ENCODE peak calls at places on chromosomes 1 and 21, in ten cellular contexts. J is naive thymus-derived CD4-positive, alpha-beta T cell; E is IMR-90; Q is right lobe of liver; I is lower lobe of right lung; A is GM23338; Y is heart right ventricle; B is heart left ventricle; S is upper lobe of left lung; P is left lung. W is an unnamed sample. For H3K36me3 and H3K4me1, the result is how much of the 10 kb centered on the place peaks cover.

GRCh38 chr1:225757927-225758460 is 19.6 kb upstream of the SRP9 start:
- ATAC-seq in J (no peak), A (no peak), S (no peak), Y (no peak), E (no peak), I (no peak), B (no peak), Q (no peak), P (no peak), W (no peak)

GRCh38 chr1:36540056-36540455 is 57.3 kb upstream of the CSF3R start:
- ATAC-seq in S (no peak), I (no peak), E (no peak), P (no peak), A (no peak), B (no peak), J (no peak), Y (no peak), Q (no peak), W (no peak)

GRCh38 chr1:225454067-225454618 is 26.3 kb upstream of the LBR start:
- ATAC-seq in B (no peak), E (peak), A (no peak), I (no peak), S (no peak), J (no peak), P (peak), Y (peak), Q (peak), W (no peak)

GRCh38 chr1:199909137-199909536 is 118.4 kb upstream of the NR5A2 start:
- ATAC-seq in E (no peak), I (no peak), Y (no peak), B (no peak), P (no peak), A (no peak), J (no peak), S (no peak), Q (no peak), W (no peak)

GRCh38 chr1:224513383-224513782 is 78.8 kb upstream of the WDR26 start:
- ATAC-seq in E (no peak), S (no peak), J (no peak), I (no peak), Q (peak), A (peak), P (no peak), Y (no peak), B (no peak), W (no peak)

GRCh38 chr1:204524986-204525385 is 8.8 kb downstream of the MDM4 start:
- ATAC-seq in Y (no peak), B (no peak), A (no peak), E (no peak), S (no peak), P (peak), Q (no peak), J (no peak), I (no peak), W (no peak)

GRCh38 chr1:1875932-1876331 is 15.0 kb downstream of the GNB1 start:
- ATAC-seq in S (no peak), J (no peak), Q (no peak), I (no peak), E (no peak), A (no peak), Y (no peak), P (no peak), B (no peak), W (no peak)

GRCh38 chr1:235885654-235886238 is 19.0 kb upstream of the LYST start:
- ATAC-seq in S (no peak), Q (no peak), A (no peak), Y (no peak), P (no peak), E (no peak), J (no peak), I (no peak), B (no peak), W (no peak)

GRCh38 chr1:227541796-227542152 is 21.6 kb upstream of the ZNF678 start:
- ATAC-seq in E (peak), J (no peak), B (peak), P (peak), Y (peak), S (peak), A (peak), Q (no peak), I (peak), W (peak)

GRCh38 chr1:78383923-78384322 is 106.9 kb upstream of the PTGFR start:
- ATAC-seq in J (no peak), E (no peak), I (peak), Y (no peak), A (no peak), Q (peak), P (peak), B (no peak), S (no peak), W (no peak)

GRCh38 chr1:110255388-110255787 is 45.3 kb downstream of the KCNC4 start:
- ATAC-seq in A (peak), B (peak), Y (peak), S (no peak), E (no peak), J (no peak), I (no peak), Q (no peak), P (no peak), W (no peak)

GRCh38 chr1:193542668-193543067 is 356.3 kb upstream of the B3GALT2 start:
- ATAC-seq in E (peak), Y (no peak), B (no peak), S (no peak), I (no peak), A (peak), Q (peak), P (no peak), J (no peak), W (no peak)

GRCh38 chr1:32104127-32104526 is 3.7 kb upstream of the KPNA6 start:
- ATAC-seq in I (no peak), S (no peak), B (no peak), Q (peak), A (peak), P (no peak), J (no peak), Y (no peak), E (no peak), W (no peak)

GRCh38 chr21:25412090-25412489 is 195.2 kb downstream of the MRPL39 start:
- ATAC-seq in A (no peak), S (no peak), E (no peak), Y (no peak), P (no peak), Q (no peak), J (no peak), I (no peak), B (no peak), W (no peak)

GRCh38 chr1:96416111-96416595 is 305.4 kb upstream of the PTBP2 start:
- ATAC-seq in P (peak), J (no peak), E (peak), S (peak), Y (peak), I (peak), Q (peak), A (no peak), B (peak), W (peak)

GRCh38 chr1:197218857-197219256 is 49.2 kb upstream of the CRB1 start:
- ATAC-seq in B (no peak), J (no peak), Y (no peak), I (no peak), Q (no peak), S (no peak), A (no peak), E (no peak), P (no peak), W (no peak)

GRCh38 chr1:6546326-6546725 is 8.0 kb downstream of the NOL9 start:
- ATAC-seq in Y (no peak), B (peak), P (no peak), Q (peak), I (peak), A (no peak), E (no peak), J (no peak), S (no peak), W (no peak)

GRCh38 chr1:30887485-30888315 is 20.9 kb downstream of the SDC3 start:
- ATAC-seq in B (peak), S (no peak), A (peak), J (no peak), E (peak), P (no peak), I (no peak), Y (no peak), Q (no peak), W (peak)

GRCh38 chr1:118298397-118298796 is 113.4 kb upstream of the SPAG17 start:
- ATAC-seq in P (no peak), B (no peak), J (no peak), A (no peak), E (no peak), Y (peak), I (no peak), Q (no peak), S (no peak), W (no peak)

GRCh38 chr1:64243757-64244080 is 40.3 kb downstream of the UBE2U start:
- ATAC-seq in Y (no peak), S (no peak), J (no peak), P (no peak), A (peak), E (no peak), I (no peak), B (peak), Q (no peak), W (no peak)

DNA sequence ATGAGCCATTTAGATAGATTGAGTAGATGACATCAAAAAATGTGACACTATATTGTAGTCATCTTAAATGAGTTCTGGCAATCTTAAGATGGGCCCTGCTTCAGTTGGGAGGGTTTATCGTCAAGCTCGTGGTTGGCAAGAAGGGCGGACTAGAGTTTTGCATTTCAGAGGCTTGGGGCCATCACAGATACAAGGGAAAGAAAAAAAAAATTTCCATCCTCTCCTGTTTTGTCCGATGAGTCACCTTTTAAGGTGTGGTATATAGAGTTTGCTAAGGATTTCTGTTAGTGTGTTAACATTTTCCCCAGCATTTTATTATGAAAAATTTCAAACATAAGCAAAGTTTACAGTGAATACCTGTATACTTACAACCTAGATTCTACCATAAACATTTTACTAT is 31.8 kb upstream of the KCNQ4 start:
- ATAC-seq in A (no peak), I (no peak), Q (no peak), B (no peak), S (no peak), Y (no peak), J (no peak), P (no peak), E (no peak), W (no peak)
- H3K36me3 ChIP-seq in A (under half), I (half or more), Q (under half), B (half or more), S (under half), Y (half or more), J (under half), P (half or more), E (under half), W (under half)

GRCh38 chr1:8022395-8023286 is 3.5 kb downstream of the ERRFI1 start:
- ATAC-seq in P (no peak), Y (no peak), Q (no peak), E (no peak), S (no peak), B (no peak), J (no peak), I (no peak), A (no peak), W (no peak)
- H3K4me3 ChIP-seq in P (no peak), Y (no peak), Q (no peak), E (peak), S (peak), B (no peak), J (no peak), I (peak), A (peak), W (peak)

GRCh38 chr1:172897738-172898137 is 153.0 kb downstream of the TNFSF18 start:
- ATAC-seq in A (no peak), Q (no peak), B (no peak), I (no peak), J (no peak), E (peak), S (no peak), P (no peak), Y (no peak), W (no peak)

GRCh38 chr1:172895761-172896160 is 155.0 kb downstream of the TNFSF18 start:
- ATAC-seq in E (no peak), P (no peak), B (no peak), S (no peak), A (no peak), Q (no peak), Y (no peak), I (no peak), J (no peak), W (no peak)

GRCh38 chr1:172894345-172895049 is 156.2 kb downstream of the TNFSF18 start:
- ATAC-seq in P (no peak), A (no peak), I (no peak), B (no peak), J (peak), Y (no peak), Q (no peak), E (no peak), S (no peak), W (no peak)

GRCh38 chr1:172893146-172893841 is 157.4 kb downstream of the TNFSF18 start:
- ATAC-seq in P (no peak), B (peak), S (no peak), Y (peak), A (no peak), I (no peak), J (no peak), E (no peak), Q (no peak), W (no peak)

GRCh38 chr1:172895050-172895460 is 155.7 kb downstream of the TNFSF18 start:
- ATAC-seq in E (peak), A (no peak), S (peak), J (peak), Q (peak), Y (no peak), I (no peak), P (no peak), B (peak), W (no peak)
- H3K4me1 ChIP-seq in E (under half), A (under half), S (under half), J (under half), Q (under half), Y (under half), I (under half), P (under half), B (under half), W (under half)

DNA sequence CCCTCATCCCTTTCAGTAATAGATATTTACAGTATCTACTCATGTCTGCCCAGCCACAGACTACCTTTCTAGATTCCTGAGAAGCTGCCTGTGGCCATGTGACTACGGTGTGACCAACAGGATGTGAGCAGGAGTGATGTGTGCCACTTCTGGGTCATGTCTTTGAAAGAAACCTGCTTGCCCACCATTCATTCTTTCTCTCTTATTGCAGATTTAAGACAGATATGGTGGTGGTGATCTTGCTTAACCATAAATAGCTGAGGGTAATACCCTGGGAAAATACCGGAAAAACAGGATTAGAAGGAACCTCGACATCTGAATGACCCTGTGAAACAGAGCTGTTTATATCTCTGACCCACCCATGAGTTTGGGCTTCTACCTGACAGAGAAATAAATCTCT is 41.6 kb upstream of the GUCA2A start:
- ATAC-seq in P (no peak), J (no peak), A (no peak), Y (no peak), Q (no peak), S (no peak), I (no peak), B (no peak), E (no peak), W (no peak)
- H3K36me3 ChIP-seq in P (under half), J (under half), A (under half), Y (under half), Q (under half), S (under half), I (under half), B (under half), E (under half), W (under half)

W was measured in gastroesophageal sphincter.